ENCODE peak calls at places on chromosomes 7 and 10, in four cellular contexts. One of them, this sample, is unnamed. For H3K4me1, the result is how much of the 10 kb centered on the place peaks cover.

GRCh38 chr7:111855842-111856227 is 293.5 kb upstream of the IMMP2L start:
- DNase-seq in transverse colon: no peak
- DNase-seq in stomach: no peak
- DNase-seq in HepG2: no peak
- DNase-seq in this sample: no peak

GRCh38 chr10:45376364-45376801 is 2.4 kb downstream of the ALOX5 start:
- DNase-seq in transverse colon: no peak
- DNase-seq in stomach: no peak
- DNase-seq in HepG2: no peak
- DNase-seq in this sample: no peak

GRCh38 chr10:59175538-59176240 is 754 bp upstream of the PHYHIPL start:
- DNase-seq in transverse colon: no peak
- DNase-seq in stomach: no peak
- DNase-seq in HepG2: peak
- DNase-seq in this sample: no peak

GRCh38 chr7:48089415-48089975 is 430 bp downstream of the UPP1 start:
- DNase-seq in transverse colon: peak
- DNase-seq in stomach: peak
- DNase-seq in HepG2: no peak
- DNase-seq in this sample: peak

GRCh38 chr10:126270116-126270515 is 118.2 kb downstream of the ADAM12 start:
- DNase-seq in transverse colon: no peak
- DNase-seq in stomach: no peak
- DNase-seq in HepG2: no peak
- DNase-seq in this sample: no peak

GRCh38 chr7:53642361-53642760 is 606.9 kb downstream of the POM121L12 start:
- DNase-seq in transverse colon: no peak
- DNase-seq in stomach: no peak
- DNase-seq in HepG2: no peak
- DNase-seq in this sample: no peak

GRCh38 chr10:121591186-121591585 is 7.1 kb downstream of the FGFR2 start:
- DNase-seq in transverse colon: no peak
- DNase-seq in stomach: no peak
- DNase-seq in HepG2: no peak
- DNase-seq in this sample: no peak

GRCh38 chr7:33040803-33041516 is 21.6 kb downstream of the NT5C3A start:
- DNase-seq in transverse colon: peak
- DNase-seq in stomach: peak
- DNase-seq in HepG2: no peak
- DNase-seq in this sample: peak

GRCh38 chr10:116721048-116721897 is 21.1 kb downstream of the HSPA12A start:
- DNase-seq in transverse colon: no peak
- DNase-seq in stomach: no peak
- DNase-seq in HepG2: peak
- DNase-seq in this sample: no peak

GRCh38 chr7:83415840-83416239 is 233.1 kb downstream of the SEMA3E start:
- DNase-seq in transverse colon: no peak
- DNase-seq in stomach: no peak
- DNase-seq in HepG2: no peak
- DNase-seq in this sample: no peak

GRCh38 chr7:118755067-118755625 is 530.6 kb downstream of the ANKRD7 start:
- DNase-seq in transverse colon: no peak
- DNase-seq in stomach: no peak
- DNase-seq in HepG2: no peak
- DNase-seq in this sample: no peak

GRCh38 chr7:123562121-123562520 is 4.5 kb upstream of the NDUFA5 start:
- DNase-seq in transverse colon: no peak
- DNase-seq in stomach: no peak
- DNase-seq in HepG2: no peak
- DNase-seq in this sample: no peak

GRCh38 chr7:117157121-117157870 is 165.6 kb downstream of the WNT2 start:
- DNase-seq in transverse colon: no peak
- DNase-seq in stomach: no peak
- DNase-seq in HepG2: no peak
- DNase-seq in this sample: peak

GRCh38 chr10:98374176-98374969 is 40.6 kb downstream of the PYROXD2 start:
- DNase-seq in transverse colon: no peak
- DNase-seq in stomach: no peak
- DNase-seq in HepG2: no peak
- DNase-seq in this sample: peak

GRCh38 chr10:3401491-3401938 is 228.9 kb upstream of the PITRM1 start:
- DNase-seq in transverse colon: no peak
- DNase-seq in stomach: no peak
- DNase-seq in HepG2: no peak
- DNase-seq in this sample: no peak

GRCh38 chr7:32453286-32454011 is 36.7 kb downstream of the LSM5 start:
- DNase-seq in transverse colon: no peak
- DNase-seq in stomach: no peak
- DNase-seq in HepG2: no peak
- DNase-seq in this sample: no peak

GRCh38 chr7:43844257-43844656 is 25.1 kb downstream of the MRPS24 start:
- DNase-seq in transverse colon: no peak
- DNase-seq in stomach: no peak
- DNase-seq in HepG2: no peak
- DNase-seq in this sample: no peak

GRCh38 chr7:39754326-39755120 is 131.2 kb downstream of the RALA start:
- DNase-seq in transverse colon: no peak
- DNase-seq in stomach: no peak
- DNase-seq in HepG2: no peak
- DNase-seq in this sample: no peak

GRCh38 chr7:104267701-104268368 is 60.0 kb upstream of the ORC5 start:
- DNase-seq in transverse colon: no peak
- DNase-seq in stomach: no peak
- DNase-seq in HepG2: peak
- DNase-seq in this sample: no peak

GRCh38 chr7:137943132-137943551 is 58.7 kb downstream of the CREB3L2 start:
- DNase-seq in transverse colon: no peak
- DNase-seq in stomach: no peak
- DNase-seq in HepG2: peak
- DNase-seq in this sample: no peak

GRCh38 chr10:17123062-17123661 is 6.4 kb downstream of the CUBN start:
- DNase-seq in transverse colon: no peak
- DNase-seq in stomach: no peak
- DNase-seq in HepG2: no peak
- DNase-seq in this sample: no peak

GRCh38 chr7:75565129-75565528 is 73.0 kb downstream of the SPDYE5 start:
- DNase-seq in transverse colon: no peak
- DNase-seq in stomach: peak
- DNase-seq in HepG2: no peak
- DNase-seq in this sample: no peak

GRCh38 chr7:91694221-91694856 is 186.2 kb downstream of the MTERF1 start:
- DNase-seq in transverse colon: no peak
- DNase-seq in stomach: no peak
- DNase-seq in HepG2: no peak
- DNase-seq in this sample: no peak

GRCh38 chr10:124179308-124180043 is 86.1 kb upstream of the CHST15 start:
- DNase-seq in transverse colon: no peak
- DNase-seq in stomach: no peak
- DNase-seq in HepG2: no peak
- DNase-seq in this sample: no peak

GRCh38 chr7:18724311-18724710 is 228.8 kb downstream of the HDAC9 start:
- DNase-seq in transverse colon: no peak
- DNase-seq in stomach: no peak
- DNase-seq in HepG2: no peak
- DNase-seq in this sample: no peak

GRCh38 chr7:38908759-38909335 is at the start of gene VPS41:
- DNase-seq in transverse colon: peak
- DNase-seq in stomach: peak
- DNase-seq in HepG2: peak
- DNase-seq in this sample: peak

GRCh38 chr10:201328-201771 is 66.1 kb downstream of the ZMYND11 start:
- DNase-seq in transverse colon: no peak
- DNase-seq in stomach: no peak
- DNase-seq in HepG2: no peak
- DNase-seq in this sample: no peak

GRCh38 chr10:31554556-31554955 is 235.5 kb downstream of the ZEB1 start:
- DNase-seq in transverse colon: no peak
- DNase-seq in stomach: no peak
- DNase-seq in HepG2: no peak
- DNase-seq in this sample: no peak

GRCh38 chr7:129989466-129989865 is 36.7 kb upstream of the UBE2H start:
- DNase-seq in transverse colon: no peak
- DNase-seq in stomach: no peak
- DNase-seq in HepG2: no peak
- DNase-seq in this sample: no peak

GRCh38 chr10:28954211-28954610 is 276.9 kb downstream of the BAMBI start:
- DNase-seq in transverse colon: no peak
- DNase-seq in stomach: no peak
- DNase-seq in HepG2: no peak
- DNase-seq in this sample: no peak

GRCh38 chr10:70750156-70750703 is 34.9 kb downstream of the TBATA start:
- DNase-seq in transverse colon: no peak
- DNase-seq in stomach: no peak
- DNase-seq in HepG2: no peak
- DNase-seq in this sample: no peak

GRCh38 chr7:50791363-50791762 is 8.7 kb upstream of the GRB10 start:
- DNase-seq in transverse colon: no peak
- DNase-seq in stomach: no peak
- DNase-seq in HepG2: no peak
- DNase-seq in this sample: no peak

GRCh38 chr7:64882341-64883112 is 20.5 kb upstream of the ZNF273 start:
- DNase-seq in transverse colon: peak
- DNase-seq in stomach: peak
- DNase-seq in HepG2: no peak
- DNase-seq in this sample: peak

GRCh38 chr7:81608748-81609382 is 161.0 kb downstream of the HGF start:
- DNase-seq in transverse colon: no peak
- DNase-seq in stomach: no peak
- DNase-seq in HepG2: no peak
- DNase-seq in this sample: no peak

GRCh38 chr10:119862524-119862923 is 10.1 kb downstream of the MCMBP start:
- DNase-seq in transverse colon: no peak
- DNase-seq in stomach: no peak
- DNase-seq in HepG2: no peak
- DNase-seq in this sample: no peak
- H3K4me1 ChIP-seq in transverse colon: under half
- H3K4me1 ChIP-seq in stomach: half or more
- H3K4me1 ChIP-seq in HepG2: under half
- H3K4me1 ChIP-seq in this sample: under half

DNA sequence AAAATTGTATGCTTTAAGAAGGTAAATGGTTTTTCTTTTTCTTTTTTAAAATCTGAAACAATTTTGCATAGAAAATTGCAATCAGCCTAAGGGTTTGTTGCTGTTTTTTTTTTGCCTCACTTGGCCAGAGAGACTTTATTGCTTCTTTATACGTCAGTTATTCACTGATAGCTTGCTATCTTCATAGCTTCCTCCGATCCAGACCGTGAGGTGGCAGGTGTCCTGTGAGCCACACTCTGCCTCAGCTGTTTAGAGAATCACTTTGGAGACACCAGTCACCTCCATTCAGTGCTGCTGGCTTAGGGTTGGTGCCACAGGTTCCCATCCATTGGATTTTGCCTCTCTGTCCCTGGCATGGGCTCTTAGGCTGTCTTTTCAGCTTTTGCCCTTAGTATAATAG is 68.0 kb downstream of the HHEX start:
- DNase-seq in transverse colon: no peak
- DNase-seq in stomach: no peak
- DNase-seq in HepG2: no peak
- DNase-seq in this sample: no peak
- TF ChIP-seq EP300 in transverse colon: no peak
- TF ChIP-seq EP300 in stomach: no peak
- TF ChIP-seq EP300 in HepG2: no peak
- TF ChIP-seq EP300 in this sample: no peak

GRCh38 chr7:17058568-17058967 is 176.8 kb upstream of the AGR3 start:
- DNase-seq in transverse colon: no peak
- DNase-seq in stomach: no peak
- DNase-seq in HepG2: no peak
- DNase-seq in this sample: no peak
- H3K4me1 ChIP-seq in transverse colon: under half
- H3K4me1 ChIP-seq in stomach: under half
- H3K4me1 ChIP-seq in HepG2: under half
- H3K4me1 ChIP-seq in this sample: under half

GRCh38 chr7:151752816-151753600 is 123.9 kb downstream of the PRKAG2 start:
- DNase-seq in transverse colon: no peak
- DNase-seq in stomach: no peak
- DNase-seq in HepG2: no peak
- DNase-seq in this sample: peak
- TF ChIP-seq EP300 in transverse colon: no peak
- TF ChIP-seq EP300 in stomach: no peak
- TF ChIP-seq EP300 in HepG2: no peak
- TF ChIP-seq EP300 in this sample: no peak

DNA sequence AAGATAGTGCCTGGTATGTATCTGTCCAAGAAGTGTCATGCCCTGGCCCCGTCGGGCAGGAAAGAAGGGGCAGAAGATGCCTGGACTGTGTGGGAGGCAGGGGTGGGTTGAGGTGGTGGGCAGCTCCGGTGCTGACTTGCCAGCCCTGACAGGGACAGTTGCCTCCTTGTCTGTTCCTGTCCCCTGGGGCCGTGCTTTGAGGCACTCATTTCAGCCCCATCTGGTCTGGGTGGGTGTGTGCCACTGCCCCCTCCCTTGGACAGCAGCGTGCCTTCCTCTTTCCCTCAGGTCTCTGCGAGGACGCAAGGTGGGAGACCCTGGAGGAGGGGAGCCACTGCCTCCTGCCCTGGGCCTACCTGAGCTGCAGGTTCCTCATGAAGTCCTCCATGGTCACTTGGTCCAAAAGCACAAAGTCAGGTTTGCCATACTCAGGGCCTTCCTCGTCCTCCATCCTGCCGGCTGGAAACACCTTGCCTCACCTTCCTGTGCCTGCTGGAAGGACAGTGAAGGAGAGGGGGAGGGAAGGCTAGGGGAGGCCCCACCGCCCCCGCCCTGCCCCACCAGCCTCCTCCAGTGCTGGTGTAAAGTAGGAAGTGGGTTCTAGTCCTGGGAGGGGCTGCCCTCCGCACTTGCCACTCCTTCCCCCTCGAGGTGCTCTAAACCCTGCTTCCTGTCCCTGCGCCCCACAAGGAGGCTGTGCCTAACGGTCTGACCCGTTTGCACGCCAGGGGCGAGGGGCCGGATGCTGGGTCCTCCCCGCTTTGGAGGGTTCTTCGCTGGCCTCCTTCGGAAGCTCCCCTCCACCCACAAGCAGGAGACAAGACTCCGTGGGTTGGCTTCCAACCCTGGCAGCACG is at the start of gene MYO1G:
- DNase-seq in transverse colon: peak
- DNase-seq in stomach: peak
- DNase-seq in HepG2: no peak
- DNase-seq in this sample: peak
- H3K4me1 ChIP-seq in transverse colon: under half
- H3K4me1 ChIP-seq in stomach: under half
- H3K4me1 ChIP-seq in HepG2: under half
- H3K4me1 ChIP-seq in this sample: half or more

This sample was measured in upper lobe of left lung.